ENCODE peak calls at places on chromosome 10, in seven cellular contexts. P is uterus, D is upper lobe of left lung, E is A549, W is adrenal gland, H is right lobe of liver, N is stomach. F is an unnamed sample. For H3K4me1, the result is how much of the 10 kb centered on the place peaks cover.

GRCh38 chr10:5259132-5259951 is 62.7 kb downstream of the AKR1C4 start:
- DNase-seq in P (no peak), D (no peak), E (no peak), W (no peak), H (no peak), N (no peak), F (no peak)

GRCh38 chr10:36493511-36493880 is 631.9 kb upstream of the ANKRD30A start:
- DNase-seq in P (no peak), D (no peak), E (no peak), W (no peak), H (no peak), N (no peak), F (no peak)

GRCh38 chr10:21372651-21373410 is 152.7 kb downstream of the SKIDA1 start:
- DNase-seq in P (peak), D (no peak), E (peak), W (peak), H (no peak), N (no peak), F (no peak)

GRCh38 chr10:84308481-84309304 is 19.7 kb upstream of the CCSER2 start:
- DNase-seq in P (no peak), D (no peak), E (no peak), W (peak), H (peak), N (peak), F (no peak)

GRCh38 chr10:4351723-4352565 is 474.1 kb upstream of the AKR1E2 start:
- DNase-seq in P (no peak), D (no peak), E (no peak), W (no peak), H (no peak), N (no peak), F (no peak)

GRCh38 chr10:35986756-35987467 is 344.8 kb upstream of the FZD8 start:
- DNase-seq in P (no peak), D (no peak), E (no peak), W (no peak), H (no peak), N (no peak), F (no peak)

GRCh38 chr10:103584216-103585010 is 90.9 kb downstream of the NEURL1 start:
- DNase-seq in P (no peak), D (peak), E (no peak), W (no peak), H (peak), N (no peak), F (no peak)

GRCh38 chr10:30803901-30804322 is 174.4 kb upstream of the LYZL2 start:
- DNase-seq in P (peak), D (no peak), E (no peak), W (peak), H (no peak), N (no peak), F (peak)

GRCh38 chr10:121899727-121900126 is 28.1 kb downstream of the ATE1 start:
- DNase-seq in P (no peak), D (no peak), E (no peak), W (no peak), H (no peak), N (no peak), F (no peak)

GRCh38 chr10:78932084-78932386 is 136.7 kb upstream of the ZMIZ1 start:
- DNase-seq in P (no peak), D (no peak), E (no peak), W (no peak), H (no peak), N (no peak), F (no peak)

GRCh38 chr10:77598606-77599005 is 39.0 kb downstream of the KCNMA1 start:
- DNase-seq in P (no peak), D (no peak), E (no peak), W (no peak), H (no peak), N (no peak), F (no peak)

GRCh38 chr10:13346912-13347234 is 1.2 kb downstream of the SEPHS1 start:
- DNase-seq in P (no peak), D (no peak), E (peak), W (no peak), H (no peak), N (no peak), F (no peak)

GRCh38 chr10:104104926-104105325 is 17.0 kb upstream of the SFR1 start:
- DNase-seq in P (no peak), D (no peak), E (no peak), W (no peak), H (no peak), N (no peak), F (no peak)

GRCh38 chr10:71814923-71815411 is 36.1 kb downstream of the PSAP start:
- DNase-seq in P (no peak), D (peak), E (no peak), W (no peak), H (no peak), N (no peak), F (no peak)

GRCh38 chr10:48493083-48493871 is 111.6 kb downstream of the ARHGAP22 start:
- DNase-seq in P (no peak), D (no peak), E (no peak), W (peak), H (no peak), N (peak), F (no peak)

GRCh38 chr10:129915526-129916378 is 48.3 kb downstream of the EBF3 start:
- DNase-seq in P (no peak), D (peak), E (no peak), W (no peak), H (no peak), N (no peak), F (peak)

GRCh38 chr10:124354411-124355382 is 64.0 kb downstream of the OAT start:
- DNase-seq in P (peak), D (peak), E (peak), W (peak), H (peak), N (peak), F (no peak)

GRCh38 chr10:80519936-80520650 is 17.6 kb upstream of the SH2D4B start:
- DNase-seq in P (no peak), D (no peak), E (no peak), W (no peak), H (peak), N (no peak), F (no peak)

GRCh38 chr10:62341419-62341818 is 32.8 kb upstream of the ZNF365 start:
- DNase-seq in P (no peak), D (no peak), E (no peak), W (no peak), H (no peak), N (no peak), F (no peak)

GRCh38 chr10:121774404-121774803 is 153.4 kb downstream of the ATE1 start:
- DNase-seq in P (no peak), D (no peak), E (no peak), W (no peak), H (no peak), N (no peak), F (no peak)

GRCh38 chr10:129951841-129952240 is 12.2 kb downstream of the EBF3 start:
- DNase-seq in P (no peak), D (no peak), E (no peak), W (no peak), H (no peak), N (peak), F (no peak)

GRCh38 chr10:124626759-124627380 is 117.3 kb downstream of the FAM53B start:
- DNase-seq in P (no peak), D (peak), E (no peak), W (no peak), H (no peak), N (peak), F (no peak)

GRCh38 chr10:62733654-62734293 is 70.7 kb upstream of the ADO start:
- DNase-seq in P (no peak), D (no peak), E (no peak), W (no peak), H (no peak), N (no peak), F (no peak)

GRCh38 chr10:51972733-51973346 is 273.4 kb upstream of the CSTF2T start:
- DNase-seq in P (no peak), D (no peak), E (no peak), W (no peak), H (no peak), N (no peak), F (no peak)

GRCh38 chr10:77493851-77494788 is 143.5 kb downstream of the KCNMA1 start:
- DNase-seq in P (no peak), D (no peak), E (peak), W (no peak), H (no peak), N (no peak), F (no peak)

GRCh38 chr10:111077715-111078504 is 1.1 kb downstream of the ADRA2A start:
- DNase-seq in P (no peak), D (peak), E (no peak), W (no peak), H (peak), N (no peak), F (no peak)

GRCh38 chr10:84537447-84537931 is 209.1 kb downstream of the CCSER2 start:
- DNase-seq in P (peak), D (no peak), E (peak), W (peak), H (peak), N (peak), F (no peak)

GRCh38 chr10:80497187-80498038 is 40.3 kb upstream of the SH2D4B start:
- DNase-seq in P (peak), D (no peak), E (no peak), W (peak), H (peak), N (peak), F (no peak)

DNA sequence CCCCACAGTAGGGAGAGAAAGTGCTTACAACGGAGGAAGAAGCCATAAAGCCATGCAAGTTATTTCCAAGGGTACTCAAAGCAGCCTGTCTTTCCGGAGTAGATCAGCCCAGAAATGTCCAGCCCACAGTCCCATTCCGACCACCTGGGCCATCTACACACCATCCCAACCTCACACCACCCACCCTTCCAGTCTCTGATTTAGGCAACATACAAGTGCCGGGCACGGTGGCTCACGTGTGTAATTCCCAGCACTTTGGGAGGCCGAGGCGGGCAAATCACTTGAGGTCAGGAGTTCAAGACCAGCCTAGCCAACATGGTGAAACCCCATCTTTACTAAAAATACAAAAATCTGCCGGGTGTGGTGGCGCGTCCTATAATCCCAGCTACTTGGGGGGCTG is 35.1 kb downstream of the LRRC20 start:
- DNase-seq in P (no peak), D (no peak), E (no peak), W (no peak), H (no peak), N (no peak), F (no peak)
- H3K4me1 ChIP-seq in P (under half), D (under half), E (under half), W (under half), H (under half), N (under half), F (under half)

DNA sequence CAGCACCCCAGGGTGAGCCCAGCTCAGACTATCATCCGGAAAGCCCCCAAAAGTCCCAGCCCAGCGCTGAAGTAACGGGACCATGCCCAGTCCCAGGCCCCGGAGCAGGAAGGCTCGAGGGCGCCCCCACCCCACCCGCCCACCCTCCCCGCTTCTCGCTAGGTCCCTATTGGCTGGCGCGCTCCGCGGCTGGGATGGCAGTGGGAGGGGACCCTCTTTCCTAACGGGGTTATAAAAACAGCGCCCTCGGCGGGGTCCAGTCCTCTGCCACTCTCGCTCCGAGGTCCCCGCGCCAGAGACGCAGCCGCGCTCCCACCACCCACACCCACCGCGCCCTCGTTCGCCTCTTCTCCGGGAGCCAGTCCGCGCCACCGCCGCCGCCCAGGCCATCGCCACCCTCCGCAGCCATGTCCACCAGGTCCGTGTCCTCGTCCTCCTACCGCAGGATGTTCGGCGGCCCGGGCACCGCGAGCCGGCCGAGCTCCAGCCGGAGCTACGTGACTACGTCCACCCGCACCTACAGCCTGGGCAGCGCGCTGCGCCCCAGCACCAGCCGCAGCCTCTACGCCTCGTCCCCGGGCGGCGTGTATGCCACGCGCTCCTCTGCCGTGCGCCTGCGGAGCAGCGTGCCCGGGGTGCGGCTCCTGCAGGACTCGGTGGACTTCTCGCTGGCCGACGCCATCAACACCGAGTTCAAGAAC is 1.1 kb downstream of the VIM start:
- DNase-seq in P (peak), D (peak), E (peak), W (peak), H (peak), N (peak), F (peak)
- TF ChIP-seq POLR2A in P (peak), D (peak), E (peak), W (peak), H (peak), N (no peak), F (no peak)

GRCh38 chr10:43151371-43151770 is 13.1 kb downstream of the CSGALNACT2 start:
- DNase-seq in P (no peak), D (no peak), E (no peak), W (no peak), H (no peak), N (no peak), F (no peak)

GRCh38 chr10:43156590-43157340 is 18.5 kb downstream of the CSGALNACT2 start:
- DNase-seq in P (no peak), D (no peak), E (no peak), W (peak), H (no peak), N (no peak), F (no peak)

GRCh38 chr10:43160067-43160918 is 22.0 kb downstream of the CSGALNACT2 start:
- DNase-seq in P (no peak), D (no peak), E (no peak), W (peak), H (no peak), N (no peak), F (no peak)

GRCh38 chr10:43155716-43156115 is 17.5 kb downstream of the CSGALNACT2 start:
- DNase-seq in P (no peak), D (no peak), E (no peak), W (no peak), H (no peak), N (no peak), F (no peak)

GRCh38 chr10:43155221-43155620 is 17.0 kb downstream of the CSGALNACT2 start:
- DNase-seq in P (no peak), D (no peak), E (no peak), W (no peak), H (no peak), N (no peak), F (no peak)
- H3K4me1 ChIP-seq in P (under half), D (under half), E (under half), W (under half), H (under half), N (under half), F (under half)

DNA sequence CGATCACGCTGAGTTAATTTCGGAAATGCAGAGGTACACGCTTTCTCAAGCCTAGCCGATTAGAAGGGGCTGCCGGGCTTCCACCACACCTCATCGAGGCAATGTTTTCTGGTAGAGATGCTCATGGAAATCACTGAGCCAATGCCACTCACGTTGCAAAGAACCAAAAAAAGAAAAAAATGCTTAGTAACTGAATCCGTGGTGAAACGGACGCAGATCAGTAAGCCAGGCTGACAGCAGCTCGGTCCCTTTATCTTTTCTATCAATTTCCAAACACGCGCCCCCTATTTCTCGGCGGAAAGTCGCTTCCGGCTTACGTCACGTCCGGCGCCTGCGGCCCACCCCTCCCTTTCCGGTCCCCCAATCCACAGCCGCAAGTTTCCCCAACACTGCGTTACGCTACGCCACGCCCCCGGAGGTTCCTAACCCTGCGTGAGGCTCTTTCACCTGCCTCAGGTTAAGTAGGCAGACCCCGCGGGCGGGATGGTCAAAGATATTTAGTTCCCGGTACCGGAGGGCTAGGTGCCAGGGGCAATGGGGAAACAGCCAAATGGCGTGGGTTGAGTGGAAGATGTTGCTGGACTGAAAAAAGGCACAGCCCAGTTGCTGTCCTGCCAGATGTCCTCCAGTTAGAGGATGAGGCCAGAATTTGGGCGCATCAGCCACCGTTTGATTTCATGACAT is at the start of gene NSUN6:
- DNase-seq in P (peak), D (peak), E (peak), W (peak), H (peak), N (peak), F (peak)
- TF ChIP-seq POLR2A in P (peak), D (no peak), E (peak), W (peak), H (peak), N (peak), F (peak)

GRCh38 chr10:33326897-33327296 is 7.6 kb downstream of the NRP1 start:
- DNase-seq in P (no peak), D (no peak), E (no peak), W (no peak), H (no peak), N (no peak), F (no peak)
- H3K4me1 ChIP-seq in P (under half), D (half or more), E (half or more), W (half or more), H (under half), N (under half), F (under half)

GRCh38 chr10:118342638-118343020 is 505 bp upstream of the FAM204A start:
- DNase-seq in P (no peak), D (no peak), E (no peak), W (peak), H (no peak), N (no peak), F (no peak)

GRCh38 chr10:118343549-118343948 is 1.4 kb upstream of the FAM204A start:
- DNase-seq in P (no peak), D (no peak), E (no peak), W (no peak), H (no peak), N (no peak), F (no peak)

GRCh38 chr10:118340486-118340885 is 1.6 kb downstream of the FAM204A start:
- DNase-seq in P (no peak), D (no peak), E (no peak), W (no peak), H (no peak), N (no peak), F (no peak)

GRCh38 chr10:118343115-118343514 is 991 bp upstream of the FAM204A start:
- DNase-seq in P (no peak), D (no peak), E (peak), W (no peak), H (no peak), N (no peak), F (no peak)

DNA sequence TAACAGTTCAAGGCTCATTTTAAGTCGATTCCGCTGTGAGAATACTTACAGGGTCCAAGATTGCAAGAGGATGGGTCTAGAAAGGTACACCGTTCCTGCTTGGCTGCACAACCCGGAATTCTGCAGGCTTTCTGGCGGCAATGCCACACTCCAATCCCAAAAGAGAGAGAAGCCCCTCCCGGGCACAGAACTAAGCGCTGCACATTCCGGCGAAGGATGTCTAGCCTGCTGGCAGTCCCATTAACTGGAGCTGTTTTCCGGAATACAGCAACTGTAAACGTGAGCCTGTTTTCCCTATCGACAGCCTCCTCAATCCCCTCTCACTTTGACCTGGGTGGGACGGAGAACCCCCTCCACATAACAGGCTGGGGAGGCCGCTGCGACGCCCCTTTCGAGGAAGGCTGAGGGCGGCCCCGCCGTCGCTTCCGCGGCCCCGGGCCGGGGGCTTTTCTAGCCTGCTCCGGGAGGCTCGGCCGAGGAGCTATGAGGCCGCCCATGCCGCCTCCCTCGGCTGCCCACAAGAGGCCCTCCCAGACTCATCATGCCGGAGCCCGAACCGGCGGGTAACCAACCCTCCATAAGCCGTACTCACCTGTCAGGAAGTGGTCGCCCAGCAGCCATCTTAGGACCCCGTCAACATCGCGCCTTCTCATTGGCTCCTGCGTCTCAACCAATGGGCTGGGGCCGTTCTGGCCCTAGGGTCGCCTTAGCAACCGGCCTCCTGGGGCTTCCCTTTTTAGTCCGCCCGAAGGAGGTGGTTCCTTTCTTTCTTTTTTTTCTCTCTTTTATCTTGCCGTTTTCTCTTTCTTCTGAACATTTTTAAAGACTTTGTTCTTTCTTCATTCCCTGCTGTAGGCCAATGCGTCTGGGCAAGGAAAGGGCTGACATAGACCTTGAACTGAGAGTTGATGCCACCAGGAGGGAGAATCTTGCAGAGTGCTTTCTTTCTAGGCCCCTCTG is at the start of gene FAM204A:
- DNase-seq in P (peak), D (peak), E (peak), W (peak), H (peak), N (peak), F (peak)
- TF ChIP-seq POLR2A in P (peak), D (no peak), E (peak), W (no peak), H (peak), N (no peak), F (peak)